ENCODE peak calls at places on chromosome 16, in seven cellular contexts. P, Q, A, U, C, V and B are unnamed samples.

GRCh38 chr16:87706278-87707000 is 59.3 kb downstream of the KLHDC4 start:
- DNase-seq in A (no peak), P (no peak), V (no peak), U (no peak), C (no peak), Q (no peak), B (no peak)

GRCh38 chr16:27154573-27155521 is 48.5 kb upstream of the KDM8 start:
- DNase-seq in C (peak), P (peak), V (no peak), Q (peak), A (peak), U (peak), B (peak)

GRCh38 chr16:78444-79145 is 570 bp downstream of the MPG start:
- DNase-seq in C (peak), U (peak), A (peak), Q (no peak), V (no peak), P (no peak), B (peak)

GRCh38 chr16:29857133-29857760 is 5.8 kb downstream of the CDIPT start:
- DNase-seq in C (peak), A (no peak), Q (no peak), V (no peak), P (no peak), U (no peak), B (peak)

GRCh38 chr16:53150769-53151168 is 96.0 kb downstream of the CHD9 start:
- DNase-seq in U (no peak), A (no peak), Q (no peak), P (no peak), C (no peak), V (no peak), B (no peak)

GRCh38 chr16:86122681-86123342 is 223.8 kb downstream of the IRF8 start:
- DNase-seq in A (no peak), V (no peak), C (no peak), Q (peak), P (no peak), U (no peak), B (no peak)

GRCh38 chr16:68416057-68417046 is 32.0 kb downstream of the SMPD3 start:
- DNase-seq in U (no peak), V (no peak), A (no peak), C (no peak), Q (no peak), P (no peak), B (no peak)

GRCh38 chr16:24653725-24654124 is 75.7 kb upstream of the TNRC6A start:
- DNase-seq in A (no peak), V (no peak), U (no peak), Q (no peak), P (no peak), C (no peak), B (no peak)

GRCh38 chr16:82979406-82980111 is 352.8 kb downstream of the CDH13 start:
- DNase-seq in Q (no peak), C (no peak), U (no peak), A (no peak), V (no peak), P (no peak), B (peak)

GRCh38 chr16:53456625-53457024 is 22.4 kb downstream of the RBL2 start:
- DNase-seq in V (no peak), U (no peak), Q (peak), C (no peak), A (peak), P (no peak), B (no peak)

GRCh38 chr16:21277927-21278706 is at the start of gene CRYM:
- DNase-seq in A (peak), C (no peak), V (no peak), U (peak), P (peak), Q (peak), B (peak)

GRCh38 chr16:53913082-53913870 is 209.3 kb downstream of the FTO start:
- DNase-seq in V (no peak), A (no peak), Q (no peak), C (peak), P (no peak), U (no peak), B (peak)

GRCh38 chr16:61323456-61323855 is 712.8 kb downstream of the CDH8 start:
- DNase-seq in Q (no peak), A (no peak), P (no peak), C (no peak), U (no peak), V (no peak), B (peak)

GRCh38 chr16:81569361-81570034 is 124.9 kb downstream of the CMIP start:
- DNase-seq in C (no peak), A (no peak), Q (no peak), P (no peak), U (no peak), V (no peak), B (no peak)

GRCh38 chr16:81570189-81570846 is 125.7 kb downstream of the CMIP start:
- DNase-seq in V (no peak), A (no peak), P (no peak), Q (no peak), U (peak), C (no peak), B (no peak)

GRCh38 chr16:81567987-81568748 is 123.6 kb downstream of the CMIP start:
- DNase-seq in Q (no peak), U (peak), V (no peak), C (peak), A (no peak), P (no peak), B (peak)

GRCh38 chr16:81567087-81567486 is 122.5 kb downstream of the CMIP start:
- DNase-seq in U (no peak), C (no peak), A (no peak), V (no peak), Q (no peak), P (no peak), B (no peak)

GRCh38 chr16:81568749-81569087 is 124.1 kb downstream of the CMIP start:
- DNase-seq in A (no peak), V (no peak), U (no peak), Q (no peak), P (no peak), C (no peak), B (no peak)
- H3K4me3 ChIP-seq in A (no peak), V (no peak), U (no peak), Q (no peak), P (no peak), C (no peak), B (no peak)

DNA sequence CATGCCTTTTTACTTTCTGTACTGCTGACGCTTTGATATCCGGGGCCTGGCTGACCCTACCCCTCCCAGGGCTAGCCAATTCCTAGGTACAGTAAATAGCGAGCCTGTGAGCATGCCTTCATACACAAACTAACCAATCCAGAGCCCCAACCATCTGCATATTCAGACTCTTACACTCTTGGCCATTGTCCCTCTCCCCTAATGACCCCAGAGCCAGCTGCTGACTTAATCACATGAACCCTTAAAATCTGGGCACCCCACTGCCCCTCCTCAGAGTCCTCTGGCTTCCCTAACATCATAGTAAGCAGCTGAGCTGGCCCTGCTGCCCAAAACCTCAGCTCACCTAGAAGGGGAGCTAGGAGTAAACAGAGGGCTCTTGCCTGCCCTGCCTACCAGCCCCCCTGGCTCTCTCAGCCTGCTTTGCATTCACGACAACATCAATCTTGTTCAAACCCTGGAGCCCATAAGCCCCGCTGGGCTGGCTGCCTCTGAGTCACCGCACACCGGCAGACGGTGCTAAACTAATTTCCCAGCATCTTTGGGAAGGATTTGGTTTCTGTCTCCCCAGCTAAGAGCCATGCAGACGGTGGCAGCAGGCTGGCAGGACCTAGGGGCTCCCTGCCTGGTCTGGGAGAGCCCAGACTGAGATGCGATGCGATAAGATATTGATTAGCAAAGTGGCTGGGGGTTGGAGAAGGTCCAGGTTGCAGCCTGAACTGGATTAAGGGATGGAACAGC is 63.2 kb downstream of the CLEC19A start:
- DNase-seq in P (peak), Q (peak), V (no peak), U (no peak), C (no peak), A (no peak), B (no peak)
- TF ChIP-seq CTCF in P (no peak), Q (no peak), V (no peak), U (no peak), C (no peak), A (no peak), B (no peak)

DNA sequence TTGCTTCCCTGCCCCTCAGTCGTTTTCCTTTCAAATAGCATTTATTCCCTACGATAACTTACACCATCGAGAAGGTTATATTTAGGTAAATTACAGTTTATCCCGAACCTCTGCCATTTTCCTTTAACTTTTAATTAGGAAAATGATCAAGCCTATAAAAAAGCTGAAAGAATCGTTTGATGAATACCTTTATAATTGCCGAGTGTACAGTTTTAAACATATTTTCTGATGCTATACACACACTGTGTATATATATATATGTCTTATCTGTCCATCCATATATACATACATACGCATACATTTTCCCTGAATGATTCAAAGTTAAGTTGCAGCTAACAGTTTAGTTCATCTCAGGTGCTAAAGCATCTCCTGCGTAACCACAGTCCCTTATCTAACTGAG is 56.6 kb upstream of the CRISPLD2 start:
- DNase-seq in U (no peak), P (no peak), A (no peak), V (no peak), Q (no peak), C (no peak), B (no peak)
- H3K4me3 ChIP-seq in U (no peak), P (no peak), A (no peak), V (no peak), Q (no peak), C (no peak), B (no peak)

DNA sequence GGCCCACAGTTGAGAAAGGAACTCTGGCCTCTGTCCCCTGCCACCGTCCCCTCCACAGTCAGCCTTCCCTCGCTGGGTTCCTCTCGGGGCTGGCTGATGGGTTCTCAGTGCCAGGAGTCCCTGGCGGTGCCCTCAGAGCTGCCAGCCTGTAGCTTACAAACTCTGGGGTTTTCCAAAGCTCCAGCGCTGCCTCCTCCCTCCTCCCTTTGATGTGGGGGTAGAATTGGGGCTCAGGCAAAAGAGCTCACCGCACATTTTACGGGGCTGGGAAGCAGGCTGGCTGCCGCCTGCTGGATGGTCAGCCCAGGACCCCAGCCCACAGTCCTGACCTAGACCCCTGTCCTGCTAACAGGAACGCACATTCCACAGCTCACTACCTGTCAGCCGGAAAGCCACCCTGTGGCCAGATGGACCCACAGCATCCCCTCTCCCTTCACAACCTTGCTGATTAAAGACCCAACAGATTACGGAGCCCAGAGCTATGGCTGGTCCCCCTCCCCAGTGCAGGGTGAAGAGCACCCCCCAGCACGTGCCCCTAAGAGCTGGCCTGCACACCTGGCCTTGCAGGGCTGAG is 6.0 kb downstream of the VASN start:
- DNase-seq in Q (peak), P (no peak), V (no peak), A (no peak), C (no peak), U (no peak), B (no peak)
- TF ChIP-seq CTCF in Q (peak), P (no peak), V (no peak), A (no peak), C (peak), U (no peak), B (no peak)

GRCh38 chr16:11252482-11252931 is 3.5 kb downstream of the SOCS1 start:
- DNase-seq in U (no peak), A (no peak), Q (no peak), V (no peak), P (no peak), C (no peak), B (no peak)

GRCh38 chr16:11253995-11254912 is 1.8 kb downstream of the SOCS1 start:
- DNase-seq in C (no peak), Q (no peak), P (no peak), V (no peak), A (peak), U (no peak), B (no peak)

GRCh38 chr16:11251525-11252481 is 4.2 kb downstream of the SOCS1 start:
- DNase-seq in P (no peak), U (no peak), C (peak), A (no peak), V (no peak), Q (no peak), B (peak)

GRCh38 chr16:11254913-11255736 is 879 bp downstream of the SOCS1 start:
- DNase-seq in P (peak), Q (no peak), V (no peak), C (peak), A (peak), U (peak), B (peak)

GRCh38 chr16:11253009-11253994 is 2.7 kb downstream of the SOCS1 start:
- DNase-seq in U (no peak), V (no peak), A (peak), C (peak), P (no peak), Q (no peak), B (no peak)
- H3K4me3 ChIP-seq in U (no peak), V (peak), A (peak), C (peak), P (peak), Q (peak), B (peak)

GRCh38 chr16:50368410-50369132 is at the start of gene BRD7:
- DNase-seq in V (no peak), P (peak), Q (peak), C (peak), A (peak), U (peak), B (peak)
- TF ChIP-seq CTCF in V (no peak), P (no peak), Q (no peak), C (peak), A (no peak), U (peak), B (no peak)

DNA sequence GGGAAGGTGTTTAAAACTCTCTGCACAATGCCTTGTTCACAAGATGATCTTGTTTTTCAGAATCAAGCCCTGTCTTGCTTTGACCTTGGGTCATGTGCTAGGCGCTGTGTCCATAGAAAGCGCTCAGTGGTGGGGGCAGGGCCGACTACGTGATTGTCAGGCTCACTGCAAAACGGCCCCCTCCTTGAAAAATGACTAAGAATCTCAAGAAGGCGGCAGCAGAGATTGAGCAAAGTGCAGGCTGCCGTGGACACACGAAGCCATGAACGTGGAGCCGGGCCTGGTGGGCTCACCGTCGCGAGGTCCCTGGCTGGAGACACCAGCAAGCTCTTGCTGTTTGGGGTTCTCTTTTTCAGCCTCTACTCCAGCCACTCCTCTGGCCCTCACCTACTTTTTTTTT is 10.2 kb downstream of the ATP2C2 start:
- DNase-seq in Q (no peak), P (no peak), V (no peak), A (no peak), U (no peak), C (no peak), B (no peak)
- H3K4me3 ChIP-seq in Q (no peak), P (no peak), V (no peak), A (no peak), U (no peak), C (no peak), B (no peak)

GRCh38 chr16:67177743-67178699 is 5.7 kb downstream of the MATCAP1 start:
- DNase-seq in C (peak), P (peak), Q (peak), A (peak), V (no peak), U (peak), B (peak)
- TF ChIP-seq CTCF in C (no peak), P (no peak), Q (no peak), A (no peak), V (no peak), U (no peak), B (no peak)

DNA sequence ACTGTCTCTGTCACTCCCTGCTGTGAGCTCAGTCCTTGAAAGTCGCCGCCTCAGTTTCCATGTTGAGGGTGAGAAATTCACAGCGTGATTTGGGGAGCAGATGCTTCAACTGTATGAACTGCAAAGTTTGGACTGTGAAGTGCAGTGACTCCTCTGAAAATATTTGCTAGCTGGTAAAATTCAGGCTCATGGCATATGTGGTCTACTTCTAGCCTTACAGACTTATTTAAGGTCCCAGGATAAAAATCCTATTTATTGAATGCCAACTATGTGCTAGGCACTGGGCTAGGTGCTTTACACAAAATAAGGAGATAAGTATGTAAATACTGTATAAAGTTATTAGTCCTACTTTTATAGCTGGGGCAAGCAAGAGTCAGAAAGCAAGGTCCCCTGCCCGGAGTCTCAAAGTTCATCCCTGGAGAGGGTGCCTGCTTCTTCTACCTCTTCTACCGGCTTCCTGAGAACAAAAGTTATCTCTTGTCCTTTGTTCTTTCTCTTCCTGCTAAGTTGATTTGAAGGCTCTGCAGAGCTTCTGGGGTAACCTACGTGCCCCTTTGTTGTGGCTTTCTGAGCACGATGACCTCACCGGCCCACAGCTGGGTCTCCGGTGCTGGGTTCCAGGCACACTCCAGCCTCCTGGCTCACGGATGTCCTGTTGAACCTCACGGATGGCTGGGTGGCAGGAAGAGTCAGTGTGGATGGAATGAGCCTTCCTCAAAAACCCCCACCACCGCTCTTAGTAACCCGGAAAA is 116.2 kb downstream of the SOCS1 start:
- DNase-seq in A (no peak), Q (no peak), V (no peak), C (no peak), P (no peak), U (no peak), B (no peak)
- H3K4me3 ChIP-seq in A (no peak), Q (no peak), V (no peak), C (no peak), P (no peak), U (no peak), B (no peak)